ENCODE peak calls at places on chromosomes 1 and 21, in seven cellular contexts. One of them, this sample, is unnamed.

GRCh38 chr1:156371553-156372264 is 2.7 kb downstream of the RHBG start:
- DNase-seq in heart right ventricle: peak
- DNase-seq in left ventricle myocardium inferior: peak
- DNase-seq in BE2C: no peak
- DNase-seq in AG04450: no peak
- DNase-seq in glutamatergic neuron: no peak
- DNase-seq in tibial artery: peak
- DNase-seq in this sample: no peak

GRCh38 chr1:111814642-111815041 is 58.9 kb downstream of the DDX20 start:
- DNase-seq in left ventricle myocardium inferior: no peak
- DNase-seq in heart right ventricle: no peak
- DNase-seq in AG04450: no peak
- DNase-seq in BE2C: peak
- DNase-seq in tibial artery: no peak
- DNase-seq in glutamatergic neuron: no peak
- DNase-seq in this sample: no peak

GRCh38 chr1:207867136-207868081 is 43.5 kb downstream of the CD34 start:
- DNase-seq in tibial artery: peak
- DNase-seq in AG04450: no peak
- DNase-seq in BE2C: no peak
- DNase-seq in left ventricle myocardium inferior: peak
- DNase-seq in glutamatergic neuron: no peak
- DNase-seq in heart right ventricle: peak
- DNase-seq in this sample: no peak

GRCh38 chr1:65425697-65426096 is 5.2 kb downstream of the LEPR start:
- DNase-seq in heart right ventricle: no peak
- DNase-seq in tibial artery: no peak
- DNase-seq in left ventricle myocardium inferior: no peak
- DNase-seq in glutamatergic neuron: no peak
- DNase-seq in AG04450: no peak
- DNase-seq in BE2C: no peak
- DNase-seq in this sample: no peak

GRCh38 chr1:245184791-245185190 is 30.0 kb downstream of the KIF26B start:
- DNase-seq in heart right ventricle: no peak
- DNase-seq in left ventricle myocardium inferior: no peak
- DNase-seq in AG04450: no peak
- DNase-seq in BE2C: no peak
- DNase-seq in glutamatergic neuron: no peak
- DNase-seq in tibial artery: no peak
- DNase-seq in this sample: no peak

GRCh38 chr1:208868554-208868953 is 624.4 kb upstream of the PLXNA2 start:
- DNase-seq in heart right ventricle: no peak
- DNase-seq in tibial artery: no peak
- DNase-seq in left ventricle myocardium inferior: no peak
- DNase-seq in AG04450: no peak
- DNase-seq in BE2C: no peak
- DNase-seq in glutamatergic neuron: no peak
- DNase-seq in this sample: no peak

GRCh38 chr1:94636625-94637024 is 95.1 kb upstream of the F3 start:
- DNase-seq in AG04450: no peak
- DNase-seq in heart right ventricle: no peak
- DNase-seq in tibial artery: peak
- DNase-seq in BE2C: no peak
- DNase-seq in left ventricle myocardium inferior: no peak
- DNase-seq in glutamatergic neuron: no peak
- DNase-seq in this sample: no peak

GRCh38 chr1:222950892-222951291 is 136.1 kb downstream of the DISP1 start:
- DNase-seq in heart right ventricle: no peak
- DNase-seq in AG04450: no peak
- DNase-seq in tibial artery: no peak
- DNase-seq in glutamatergic neuron: no peak
- DNase-seq in BE2C: no peak
- DNase-seq in left ventricle myocardium inferior: no peak
- DNase-seq in this sample: no peak

GRCh38 chr1:24963099-24963872 is 33.2 kb upstream of the RUNX3 start:
- DNase-seq in BE2C: no peak
- DNase-seq in left ventricle myocardium inferior: no peak
- DNase-seq in tibial artery: no peak
- DNase-seq in AG04450: no peak
- DNase-seq in glutamatergic neuron: no peak
- DNase-seq in heart right ventricle: no peak
- DNase-seq in this sample: no peak

GRCh38 chr1:205811660-205812059 is 1.3 kb downstream of the SLC41A1 start:
- DNase-seq in heart right ventricle: peak
- DNase-seq in glutamatergic neuron: no peak
- DNase-seq in tibial artery: no peak
- DNase-seq in left ventricle myocardium inferior: peak
- DNase-seq in BE2C: peak
- DNase-seq in AG04450: no peak
- DNase-seq in this sample: no peak

GRCh38 chr1:206766251-206766856 is 4.2 kb upstream of the IL19 start:
- DNase-seq in left ventricle myocardium inferior: peak
- DNase-seq in BE2C: no peak
- DNase-seq in tibial artery: peak
- DNase-seq in heart right ventricle: peak
- DNase-seq in AG04450: peak
- DNase-seq in glutamatergic neuron: no peak
- DNase-seq in this sample: no peak

GRCh38 chr1:109823543-109824348 is 60.0 kb upstream of the EPS8L3 start:
- DNase-seq in AG04450: no peak
- DNase-seq in BE2C: no peak
- DNase-seq in left ventricle myocardium inferior: peak
- DNase-seq in heart right ventricle: peak
- DNase-seq in glutamatergic neuron: no peak
- DNase-seq in tibial artery: peak
- DNase-seq in this sample: no peak

GRCh38 chr1:207981976-207982375 is 71.1 kb upstream of the CD34 start:
- DNase-seq in tibial artery: no peak
- DNase-seq in AG04450: no peak
- DNase-seq in heart right ventricle: no peak
- DNase-seq in left ventricle myocardium inferior: no peak
- DNase-seq in glutamatergic neuron: peak
- DNase-seq in BE2C: peak
- DNase-seq in this sample: peak

GRCh38 chr1:108113496-108113895 is 86.6 kb downstream of the SLC25A24 start:
- DNase-seq in tibial artery: no peak
- DNase-seq in left ventricle myocardium inferior: no peak
- DNase-seq in glutamatergic neuron: peak
- DNase-seq in AG04450: no peak
- DNase-seq in heart right ventricle: no peak
- DNase-seq in BE2C: no peak
- DNase-seq in this sample: no peak

GRCh38 chr1:160837558-160838205 is 25.0 kb downstream of the CD244 start:
- DNase-seq in heart right ventricle: peak
- DNase-seq in tibial artery: no peak
- DNase-seq in left ventricle myocardium inferior: peak
- DNase-seq in glutamatergic neuron: no peak
- DNase-seq in BE2C: peak
- DNase-seq in AG04450: no peak
- DNase-seq in this sample: no peak

GRCh38 chr21:26490771-26491170 is 82.3 kb downstream of the CYYR1 start:
- DNase-seq in AG04450: no peak
- DNase-seq in heart right ventricle: no peak
- DNase-seq in BE2C: no peak
- DNase-seq in left ventricle myocardium inferior: no peak
- DNase-seq in glutamatergic neuron: no peak
- DNase-seq in tibial artery: no peak
- DNase-seq in this sample: no peak

GRCh38 chr21:14070049-14070893 is 140.5 kb downstream of the LIPI start:
- DNase-seq in heart right ventricle: peak
- DNase-seq in tibial artery: no peak
- DNase-seq in AG04450: no peak
- DNase-seq in glutamatergic neuron: no peak
- DNase-seq in BE2C: peak
- DNase-seq in left ventricle myocardium inferior: no peak
- DNase-seq in this sample: no peak

GRCh38 chr1:41626616-41627375 is 142.3 kb upstream of the EDN2 start:
- DNase-seq in glutamatergic neuron: no peak
- DNase-seq in heart right ventricle: no peak
- DNase-seq in left ventricle myocardium inferior: no peak
- DNase-seq in BE2C: no peak
- DNase-seq in AG04450: no peak
- DNase-seq in tibial artery: no peak
- DNase-seq in this sample: no peak

GRCh38 chr1:56416385-56416972 is 162.9 kb downstream of the PLPP3 start:
- DNase-seq in tibial artery: no peak
- DNase-seq in heart right ventricle: no peak
- DNase-seq in AG04450: no peak
- DNase-seq in glutamatergic neuron: no peak
- DNase-seq in BE2C: no peak
- DNase-seq in left ventricle myocardium inferior: no peak
- DNase-seq in this sample: no peak

GRCh38 chr1:44810101-44810761 is 1.9 kb downstream of the BTBD19 start:
- DNase-seq in BE2C: no peak
- DNase-seq in glutamatergic neuron: peak
- DNase-seq in left ventricle myocardium inferior: peak
- DNase-seq in AG04450: no peak
- DNase-seq in tibial artery: peak
- DNase-seq in heart right ventricle: peak
- DNase-seq in this sample: no peak

GRCh38 chr1:93703649-93704048 is 22.0 kb upstream of the BCAR3 start:
- DNase-seq in left ventricle myocardium inferior: no peak
- DNase-seq in glutamatergic neuron: no peak
- DNase-seq in heart right ventricle: no peak
- DNase-seq in tibial artery: no peak
- DNase-seq in AG04450: no peak
- DNase-seq in BE2C: peak
- DNase-seq in this sample: no peak

GRCh38 chr21:15706686-15707085 is 23.1 kb upstream of the USP25 start:
- DNase-seq in BE2C: no peak
- DNase-seq in glutamatergic neuron: no peak
- DNase-seq in tibial artery: no peak
- DNase-seq in left ventricle myocardium inferior: no peak
- DNase-seq in heart right ventricle: no peak
- DNase-seq in AG04450: peak
- DNase-seq in this sample: no peak

DNA sequence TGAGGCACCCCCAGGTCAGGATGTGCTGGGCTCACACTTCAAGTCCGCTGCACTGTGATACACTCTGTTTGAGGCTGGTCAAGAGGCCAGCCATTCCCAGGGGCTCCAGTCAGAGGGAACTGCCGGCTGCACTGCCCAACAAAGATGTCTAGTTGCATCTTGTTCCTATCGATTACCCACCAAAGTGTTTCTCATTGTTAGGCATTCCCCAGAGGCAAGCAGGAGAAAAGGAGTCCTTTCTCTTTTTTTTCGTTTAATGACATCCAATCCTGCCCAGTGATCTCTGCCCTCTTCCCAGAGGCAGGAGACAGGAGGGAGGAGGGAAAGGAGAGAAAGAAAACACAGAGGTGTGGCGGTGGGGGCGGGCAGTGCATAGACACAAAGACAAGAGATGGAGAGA is 150.4 kb downstream of the OMA1 start:
- DNase-seq in glutamatergic neuron: peak
- DNase-seq in BE2C: no peak
- DNase-seq in left ventricle myocardium inferior: no peak
- DNase-seq in AG04450: no peak
- DNase-seq in tibial artery: no peak
- DNase-seq in heart right ventricle: no peak
- DNase-seq in this sample: no peak
- TF ChIP-seq CTCF in glutamatergic neuron: no peak
- TF ChIP-seq CTCF in BE2C: no peak
- TF ChIP-seq CTCF in left ventricle myocardium inferior: no peak
- TF ChIP-seq CTCF in AG04450: no peak
- TF ChIP-seq CTCF in tibial artery: no peak
- TF ChIP-seq CTCF in heart right ventricle: no peak
- TF ChIP-seq CTCF in this sample: no peak

GRCh38 chr1:210292276-210292851 is 36.3 kb upstream of the HHAT start:
- DNase-seq in tibial artery: peak
- DNase-seq in BE2C: peak
- DNase-seq in glutamatergic neuron: peak
- DNase-seq in heart right ventricle: peak
- DNase-seq in AG04450: no peak
- DNase-seq in left ventricle myocardium inferior: peak
- DNase-seq in this sample: peak
- TF ChIP-seq CTCF in tibial artery: peak
- TF ChIP-seq CTCF in BE2C: peak
- TF ChIP-seq CTCF in glutamatergic neuron: no peak
- TF ChIP-seq CTCF in heart right ventricle: no peak
- TF ChIP-seq CTCF in AG04450: no peak
- TF ChIP-seq CTCF in left ventricle myocardium inferior: peak
- TF ChIP-seq CTCF in this sample: no peak

GRCh38 chr21:35922618-35923017 is 137.7 kb downstream of the SETD4 start:
- DNase-seq in tibial artery: no peak
- DNase-seq in left ventricle myocardium inferior: no peak
- DNase-seq in heart right ventricle: no peak
- DNase-seq in AG04450: no peak
- DNase-seq in glutamatergic neuron: no peak
- DNase-seq in BE2C: no peak
- DNase-seq in this sample: no peak
- TF ChIP-seq CTCF in tibial artery: no peak
- TF ChIP-seq CTCF in left ventricle myocardium inferior: no peak
- TF ChIP-seq CTCF in heart right ventricle: no peak
- TF ChIP-seq CTCF in AG04450: no peak
- TF ChIP-seq CTCF in glutamatergic neuron: no peak
- TF ChIP-seq CTCF in BE2C: no peak
- TF ChIP-seq CTCF in this sample: no peak

DNA sequence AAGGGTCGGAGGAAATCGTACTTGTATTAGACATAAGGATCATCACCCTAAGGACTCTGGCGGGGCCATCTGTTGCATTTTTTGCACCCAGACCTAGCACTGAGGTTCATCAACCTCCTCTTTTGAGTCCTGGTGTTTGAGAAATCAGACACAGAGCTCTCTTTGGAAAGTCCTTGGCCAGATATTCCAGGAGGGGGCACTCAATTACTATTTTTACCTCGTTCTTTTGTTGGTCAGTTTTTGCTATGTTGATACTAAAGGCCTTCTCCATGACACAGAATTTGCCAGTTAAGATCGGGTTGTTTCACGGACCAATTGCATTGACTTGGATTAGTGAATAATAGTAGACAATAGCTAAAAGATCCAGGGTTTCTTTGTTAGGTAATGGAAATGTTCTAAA is 711.2 kb downstream of the KCNT2 start:
- DNase-seq in BE2C: peak
- DNase-seq in glutamatergic neuron: no peak
- DNase-seq in AG04450: no peak
- DNase-seq in tibial artery: no peak
- DNase-seq in left ventricle myocardium inferior: no peak
- DNase-seq in heart right ventricle: no peak
- DNase-seq in this sample: no peak
- TF ChIP-seq CTCF in BE2C: peak
- TF ChIP-seq CTCF in glutamatergic neuron: no peak
- TF ChIP-seq CTCF in AG04450: no peak
- TF ChIP-seq CTCF in tibial artery: no peak
- TF ChIP-seq CTCF in left ventricle myocardium inferior: no peak
- TF ChIP-seq CTCF in heart right ventricle: no peak
- TF ChIP-seq CTCF in this sample: peak

GRCh38 chr21:46316708-46317324 is 6.9 kb downstream of the C21orf58 start:
- DNase-seq in AG04450: no peak
- DNase-seq in tibial artery: no peak
- DNase-seq in BE2C: no peak
- DNase-seq in left ventricle myocardium inferior: no peak
- DNase-seq in glutamatergic neuron: no peak
- DNase-seq in heart right ventricle: no peak
- DNase-seq in this sample: no peak
- TF ChIP-seq CTCF in AG04450: no peak
- TF ChIP-seq CTCF in tibial artery: no peak
- TF ChIP-seq CTCF in BE2C: no peak
- TF ChIP-seq CTCF in left ventricle myocardium inferior: no peak
- TF ChIP-seq CTCF in glutamatergic neuron: no peak
- TF ChIP-seq CTCF in heart right ventricle: no peak
- TF ChIP-seq CTCF in this sample: no peak